ENCODE peak calls at places on chromosomes 11 and 22, in eight cellular contexts. J is kidney, M is psoas muscle, L is neural progenitor cell, S is lung, Z is IMR-90, H is Panc1, T is SK-N-SH. R is an unnamed sample. For H3K4me1 and H3K36me3, the result is how much of the 10 kb centered on the place peaks cover.

GRCh38 chr11:17890333-17890732 is 122.5 kb downstream of the SERGEF start:
- DNase-seq in S (no peak), H (no peak), L (no peak), J (no peak), M (no peak), T (no peak), Z (no peak), R (no peak)

GRCh38 chr11:13772223-13773046 is 104.0 kb downstream of the FAR1 start:
- DNase-seq in M (no peak), S (no peak), J (no peak), T (peak), L (peak), Z (peak), H (peak), R (no peak)

GRCh38 chr11:9754041-9754471 is 90.2 kb downstream of the SWAP70 start:
- DNase-seq in H (no peak), T (no peak), M (no peak), Z (no peak), J (no peak), L (no peak), S (no peak), R (no peak)

GRCh38 chr22:47380692-47381091 is 618.2 kb downstream of the TBC1D22A start:
- DNase-seq in J (peak), T (no peak), H (no peak), M (no peak), Z (no peak), L (no peak), S (no peak), R (no peak)

GRCh38 chr22:27668828-27669797 is 132.4 kb downstream of the MN1 start:
- DNase-seq in S (no peak), J (peak), L (no peak), Z (peak), H (no peak), T (no peak), M (peak), R (peak)

GRCh38 chr11:61512435-61512834 is 3.9 kb downstream of the LRRC10B start:
- DNase-seq in H (no peak), T (no peak), L (no peak), Z (no peak), M (no peak), J (no peak), S (no peak), R (no peak)

GRCh38 chr11:119175493-119176077 is 7.1 kb downstream of the NLRX1 start:
- DNase-seq in Z (peak), J (no peak), T (peak), S (no peak), H (no peak), L (no peak), M (no peak), R (no peak)

GRCh38 chr11:117438371-117439000 is 110.8 kb downstream of the CEP164 start:
- DNase-seq in Z (peak), M (no peak), H (no peak), T (no peak), S (no peak), L (no peak), J (no peak), R (no peak)

GRCh38 chr22:28441720-28442263 is 237.8 kb downstream of the TTC28 start:
- DNase-seq in L (peak), Z (no peak), M (no peak), T (peak), S (no peak), H (no peak), J (no peak), R (no peak)

GRCh38 chr22:49937758-49938564 is 19.5 kb downstream of the CRELD2 start:
- DNase-seq in T (no peak), H (no peak), Z (no peak), J (no peak), L (no peak), M (no peak), S (no peak), R (no peak)

GRCh38 chr11:11976476-11977187 is 31.8 kb downstream of the DKK3 start:
- DNase-seq in M (peak), Z (no peak), T (no peak), L (no peak), S (no peak), H (no peak), J (no peak), R (peak)

GRCh38 chr11:2742611-2743426 is 43.0 kb upstream of the KCNQ1OT1 start:
- DNase-seq in T (no peak), H (no peak), J (peak), S (no peak), L (no peak), Z (no peak), M (peak), R (no peak)

GRCh38 chr22:26975381-26975780 is 318.0 kb downstream of the MIAT start:
- DNase-seq in J (no peak), T (no peak), M (no peak), Z (no peak), L (no peak), H (no peak), S (no peak), R (no peak)

GRCh38 chr11:76649964-76650363 is 20.6 kb downstream of the LRRC32 start:
- DNase-seq in H (no peak), Z (no peak), J (no peak), S (no peak), T (no peak), M (no peak), L (no peak), R (peak)

GRCh38 chr11:45045692-45046471 is 95.2 kb upstream of the TP53I11 start:
- DNase-seq in M (peak), T (no peak), Z (peak), S (peak), J (no peak), L (no peak), H (peak), R (no peak)

GRCh38 chr11:6443269-6444003 is 2.6 kb upstream of the HPX start:
- DNase-seq in L (peak), H (peak), J (peak), M (peak), S (peak), T (peak), Z (peak), R (peak)

GRCh38 chr11:19912206-19913118 is 199.8 kb downstream of the NAV2 start:
- DNase-seq in T (no peak), M (no peak), S (no peak), L (peak), Z (peak), H (no peak), J (no peak), R (no peak)

GRCh38 chr11:12506502-12506921 is 129.1 kb downstream of the PARVA start:
- DNase-seq in M (no peak), T (peak), Z (peak), L (no peak), H (no peak), S (no peak), J (no peak), R (no peak)

GRCh38 chr11:45805305-45806071 is 539 bp downstream of the SLC35C1 start:
- DNase-seq in T (no peak), M (peak), H (no peak), J (peak), S (peak), Z (peak), L (peak), R (peak)

GRCh38 chr11:33942954-33943353 is 51.1 kb upstream of the LMO2 start:
- DNase-seq in J (peak), T (no peak), M (peak), Z (peak), S (no peak), H (no peak), L (no peak), R (no peak)

GRCh38 chr22:31313366-31314147 is 21.3 kb upstream of the PIK3IP1 start:
- DNase-seq in M (peak), J (peak), L (peak), S (peak), T (peak), H (no peak), Z (peak), R (peak)

GRCh38 chr22:49730656-49731055 is 97.0 kb downstream of the BRD1 start:
- DNase-seq in T (no peak), M (no peak), L (no peak), J (no peak), S (no peak), H (no peak), Z (no peak), R (no peak)

GRCh38 chr11:43974830-43975229 is 32.4 kb downstream of the C11orf96 start:
- DNase-seq in Z (no peak), J (no peak), H (no peak), S (no peak), T (no peak), L (no peak), M (no peak), R (no peak)

GRCh38 chr11:36492724-36493304 is 17.3 kb downstream of the TRAF6 start:
- DNase-seq in T (peak), S (no peak), L (peak), J (no peak), H (peak), M (no peak), Z (peak), R (peak)

GRCh38 chr22:39383841-39384625 is 15.5 kb upstream of the TAB1 start:
- DNase-seq in Z (peak), T (no peak), M (no peak), L (no peak), J (no peak), H (no peak), S (no peak), R (no peak)

GRCh38 chr11:35404397-35404775 is 15.0 kb downstream of the SLC1A2 start:
- DNase-seq in L (peak), M (peak), T (peak), S (peak), Z (peak), J (no peak), H (no peak), R (peak)

GRCh38 chr11:125451400-125452124 is 44.5 kb downstream of the FEZ1 start:
- DNase-seq in Z (peak), J (peak), M (no peak), H (no peak), S (no peak), L (peak), T (peak), R (peak)

GRCh38 chr11:41175304-41175972 is 284.0 kb downstream of the LRRC4C start:
- DNase-seq in Z (no peak), M (no peak), S (no peak), H (no peak), T (no peak), J (no peak), L (peak), R (peak)

GRCh38 chr11:120649316-120649715 is 137.8 kb downstream of the GRIK4 start:
- DNase-seq in Z (no peak), M (no peak), L (no peak), T (no peak), H (no peak), J (no peak), S (no peak), R (no peak)

GRCh38 chr11:131095501-131096185 is 179.4 kb upstream of the SNX19 start:
- DNase-seq in Z (no peak), M (no peak), H (no peak), S (no peak), T (no peak), J (no peak), L (no peak), R (no peak)

GRCh38 chr11:6405039-6405667 is 13.7 kb downstream of the APBB1 start:
- DNase-seq in Z (no peak), T (peak), S (no peak), M (no peak), L (peak), J (peak), H (no peak), R (peak)

GRCh38 chr22:42947211-42947990 is 67.5 kb downstream of the PACSIN2 start:
- DNase-seq in S (no peak), L (peak), T (no peak), Z (peak), J (peak), H (no peak), M (peak), R (no peak)

GRCh38 chr22:42951093-42951710 is 63.7 kb downstream of the PACSIN2 start:
- DNase-seq in J (no peak), Z (no peak), T (no peak), S (no peak), L (no peak), H (no peak), M (no peak), R (no peak)

GRCh38 chr22:42950281-42950680 is 64.7 kb downstream of the PACSIN2 start:
- DNase-seq in H (no peak), Z (no peak), J (no peak), S (no peak), T (no peak), L (no peak), M (no peak), R (no peak)

GRCh38 chr22:42948205-42948804 is 66.6 kb downstream of the PACSIN2 start:
- DNase-seq in T (no peak), S (no peak), H (no peak), J (no peak), L (no peak), Z (no peak), M (no peak), R (no peak)

DNA sequence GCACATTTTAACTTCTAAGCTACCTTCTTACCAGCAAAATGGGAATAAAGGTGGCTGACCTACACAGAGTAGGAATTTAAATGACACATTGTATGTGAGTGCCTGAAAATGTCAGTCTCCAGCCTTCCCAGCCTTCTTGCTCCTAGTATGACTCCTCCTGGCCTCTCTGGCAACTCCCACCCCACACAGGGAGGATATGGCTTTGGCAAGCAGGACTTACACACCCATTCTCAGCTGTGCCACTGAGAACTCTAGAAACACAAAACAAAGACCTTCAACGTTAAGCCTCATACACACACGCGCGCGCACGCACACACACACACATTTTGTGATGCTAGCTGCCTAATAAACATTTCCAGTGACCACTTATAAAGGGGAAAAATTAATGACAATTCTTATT is 65.8 kb downstream of the PACSIN2 start:
- DNase-seq in T (no peak), M (peak), S (no peak), L (no peak), H (no peak), J (no peak), Z (peak), R (no peak)
- H3K4me1 ChIP-seq in T (under half), M (half or more), S (under half), L (under half), H (half or more), J (under half), Z (under half), R (under half)

DNA sequence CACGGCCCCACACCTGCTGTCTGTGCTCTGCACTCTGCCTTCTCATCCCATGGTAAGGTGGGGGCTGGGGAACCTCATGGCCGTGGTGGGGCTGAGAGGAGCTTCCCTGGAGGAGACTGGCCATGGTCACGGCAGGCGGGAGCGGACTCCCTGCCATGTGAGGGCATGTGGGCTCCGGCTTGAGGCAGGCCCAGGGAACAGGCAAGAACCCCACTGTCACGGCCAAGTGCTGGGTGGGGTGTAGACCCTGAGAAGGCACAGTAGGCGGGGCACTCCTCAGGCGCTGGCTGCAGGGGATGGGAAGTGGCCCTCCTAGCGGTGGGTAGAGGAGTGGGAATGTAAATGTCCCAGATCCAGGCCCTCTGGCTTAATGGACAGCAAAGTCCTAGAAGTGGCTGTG is 1262.7 kb downstream of the BRD1 start:
- DNase-seq in H (no peak), Z (no peak), T (no peak), J (peak), S (no peak), M (peak), L (no peak), R (no peak)
- H3K36me3 ChIP-seq in H (under half), Z (under half), T (under half), J (under half), S (under half), M (under half), L (under half), R (under half)

DNA sequence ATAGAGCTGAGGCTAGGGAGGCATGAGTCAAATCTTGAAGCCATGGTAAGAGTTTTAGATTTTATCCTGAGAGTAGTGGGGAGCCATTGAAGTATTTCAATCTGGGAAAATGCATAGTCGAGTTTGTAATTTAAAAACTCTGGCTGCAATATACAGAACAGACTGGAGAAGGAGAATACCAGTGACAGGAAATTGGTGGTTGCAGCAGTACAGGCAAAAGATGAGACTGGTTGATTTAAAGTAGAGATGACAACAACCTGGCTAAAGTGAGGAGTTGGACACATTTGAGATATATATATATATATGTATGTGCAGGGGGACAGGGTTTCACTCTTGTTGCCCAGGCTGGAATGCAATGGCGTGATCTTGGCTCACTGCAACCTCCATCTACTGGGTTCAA is 6.2 kb downstream of the HORMAD2 start:
- DNase-seq in Z (no peak), L (no peak), T (no peak), J (no peak), H (no peak), S (no peak), M (no peak), R (no peak)
- H3K4me1 ChIP-seq in Z (under half), L (under half), T (under half), J (under half), H (under half), S (under half), M (under half), R (under half)

GRCh38 chr22:20781272-20781990 is 7.5 kb downstream of the SERPIND1 start:
- DNase-seq in L (no peak), M (no peak), T (no peak), S (no peak), J (no peak), H (no peak), Z (peak), R (no peak)

GRCh38 chr22:20779813-20780148 is 5.9 kb downstream of the SERPIND1 start:
- DNase-seq in Z (peak), M (no peak), T (no peak), J (no peak), H (no peak), L (no peak), S (no peak), R (no peak)

GRCh38 chr22:20777420-20778177 is 3.7 kb downstream of the SERPIND1 start:
- DNase-seq in Z (peak), T (no peak), S (no peak), J (no peak), H (no peak), M (no peak), L (no peak), R (no peak)

GRCh38 chr22:20776624-20777405 is 2.9 kb downstream of the SERPIND1 start:
- DNase-seq in H (no peak), L (no peak), M (no peak), T (no peak), J (no peak), S (no peak), Z (no peak), R (no peak)

DNA sequence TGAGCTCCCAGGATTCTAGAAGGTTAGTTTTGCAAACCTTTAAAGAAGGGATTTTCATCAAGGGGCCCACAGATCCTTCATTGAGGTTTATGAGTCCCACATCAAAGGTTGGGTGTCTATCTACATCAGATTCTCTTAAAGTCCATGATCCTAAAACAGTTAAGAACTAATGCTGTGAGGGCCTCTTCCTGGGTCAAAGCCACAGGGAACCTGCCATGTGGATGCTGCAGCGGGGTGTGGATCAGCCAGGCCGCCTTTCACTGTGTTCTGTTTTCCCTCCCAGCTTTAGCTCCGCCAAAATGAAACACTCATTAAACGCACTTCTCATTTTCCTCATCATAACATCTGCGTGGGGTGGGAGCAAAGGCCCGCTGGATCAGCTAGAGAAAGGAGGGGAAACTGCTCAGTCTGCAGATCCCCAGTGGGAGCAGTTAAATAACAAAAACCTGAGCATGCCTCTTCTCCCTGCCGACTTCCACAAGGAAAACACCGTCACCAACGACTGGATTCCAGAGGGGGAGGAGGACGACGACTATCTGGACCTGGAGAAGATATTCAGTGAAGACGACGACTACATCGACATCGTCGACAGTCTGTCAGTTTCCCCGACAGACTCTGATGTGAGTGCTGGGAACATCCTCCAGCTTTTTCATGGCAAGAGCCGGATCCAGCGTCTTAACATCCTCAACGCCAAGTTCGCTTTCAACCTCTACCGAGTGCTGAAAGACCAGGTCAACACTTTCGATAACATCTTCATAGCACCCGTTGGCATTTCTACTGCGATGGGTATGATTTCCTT is 5.3 kb downstream of the SERPIND1 start:
- DNase-seq in H (no peak), J (no peak), Z (no peak), M (no peak), S (no peak), L (no peak), T (no peak), R (no peak)
- H3K36me3 ChIP-seq in H (under half), J (under half), Z (under half), M (under half), S (under half), L (under half), T (under half), R (under half)

DNA sequence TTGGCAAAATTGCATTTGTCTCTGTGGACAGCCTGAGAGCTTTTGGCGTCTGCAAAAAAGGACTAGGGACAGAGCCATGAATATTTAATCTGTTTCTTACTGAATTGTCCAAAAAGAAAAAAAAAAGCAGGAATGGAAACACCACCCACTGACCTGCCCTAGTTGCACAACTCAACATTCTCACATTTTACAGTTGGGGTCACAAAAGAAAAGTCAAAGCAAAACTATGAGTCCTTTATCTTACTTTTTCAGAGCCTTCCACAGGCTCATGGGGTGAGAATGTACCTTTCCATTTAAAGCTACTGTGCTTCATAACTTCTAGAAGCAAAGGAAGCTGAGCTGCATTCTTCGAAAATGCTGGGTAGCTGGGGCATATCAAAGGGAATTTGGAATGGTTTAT is 225.7 kb downstream of the FAM76B start:
- DNase-seq in T (no peak), S (no peak), H (no peak), Z (no peak), J (no peak), L (no peak), M (no peak), R (no peak)
- H3K4me1 ChIP-seq in T (under half), S (under half), H (under half), Z (under half), J (under half), L (under half), M (under half), R (under half)

R was measured in endodermal cell.